ENCODE peak calls at places on chromosomes 7 and 10, in six cellular contexts. W is lung; V is stimulated activated CD8-positive, alpha-beta memory T cell treated with anti-CD3 and anti-CD28 coated beads, Interleukin-4, amount 100 ng/mL, for 4 hours; N is tibial artery; G is GM13976; E is NB4. P is an unnamed sample.

GRCh38 chr7:141053626-141054025 is 20.2 kb upstream of the TMEM178B start:
- DNase-seq in W (no peak), V (peak), N (no peak), G (no peak), E (peak), P (no peak)

GRCh38 chr7:46603780-46604725 is 683.0 kb upstream of the IGFBP3 start:
- DNase-seq in W (peak), V (no peak), N (peak), G (no peak), E (peak), P (no peak)

GRCh38 chr10:78865931-78866717 is 202.6 kb upstream of the ZMIZ1 start:
- DNase-seq in W (peak), V (no peak), N (no peak), G (no peak), E (no peak), P (no peak)

GRCh38 chr10:133056001-133056400 is 31.7 kb upstream of the ADGRA1 start:
- DNase-seq in W (no peak), V (no peak), N (no peak), G (no peak), E (no peak), P (no peak)

GRCh38 chr10:12605580-12606405 is 256.4 kb downstream of the CAMK1D start:
- DNase-seq in W (peak), V (no peak), N (peak), G (peak), E (peak), P (no peak)

GRCh38 chr10:22479419-22479818 is 134.1 kb downstream of the SPAG6 start:
- DNase-seq in W (no peak), V (no peak), N (no peak), G (no peak), E (peak), P (no peak)

GRCh38 chr7:1483536-1484505 is 20.4 kb downstream of the INTS1 start:
- DNase-seq in W (no peak), V (no peak), N (no peak), G (no peak), E (no peak), P (no peak)

GRCh38 chr7:112510032-112510742 is 29.4 kb downstream of the LSMEM1 start:
- DNase-seq in W (no peak), V (no peak), N (no peak), G (peak), E (peak), P (no peak)

GRCh38 chr7:55132890-55133551 is 114.2 kb downstream of the EGFR start:
- DNase-seq in W (peak), V (no peak), N (peak), G (no peak), E (peak), P (no peak)

GRCh38 chr10:6431186-6431585 is 148.9 kb downstream of the PRKCQ start:
- DNase-seq in W (no peak), V (no peak), N (no peak), G (no peak), E (no peak), P (no peak)

GRCh38 chr10:7587168-7587864 is 79.5 kb downstream of the ITIH5 start:
- DNase-seq in W (no peak), V (no peak), N (peak), G (no peak), E (no peak), P (no peak)

GRCh38 chr7:16431646-16432424 is 10.5 kb upstream of the CRPPA start:
- DNase-seq in W (no peak), V (no peak), N (no peak), G (peak), E (peak), P (no peak)

GRCh38 chr7:22565315-22565811 is 65.4 kb upstream of the STEAP1B start:
- DNase-seq in W (no peak), V (no peak), N (no peak), G (no peak), E (no peak), P (no peak)